ENCODE peak calls at places on chromosomes 6 and 20, in seven cellular contexts. R is neuronal stem cell; B is upper lobe of right lung; O is PC-3; D is Karpas-422; F is spleen; Q is effector memory CD4-positive, alpha-beta T cell. Z is an unnamed sample.

GRCh38 chr6:138410972-138411667 is 7.1 kb downstream of the HEBP2 start:
- DNase-seq in R (no peak), B (no peak), O (peak; percentile 91), D (no peak), F (no peak), Q (no peak), Z (no peak)

GRCh38 chr6:120378582-120379220 is 955.6 kb downstream of the TBC1D32 start:
- DNase-seq in R (no peak), B (no peak), O (peak; percentile 70), D (peak; percentile 80), F (no peak), Q (no peak), Z (no peak)

GRCh38 chr6:168060521-168060931 is 18.5 kb downstream of the FRMD1 start:
- DNase-seq in R (peak; percentile 41), B (no peak), O (peak; percentile 28), D (no peak), F (no peak), Q (no peak), Z (no peak)

GRCh38 chr6:143060806-143061596 is at the start of gene AIG1:
- DNase-seq in R (peak; percentile 64), B (no peak), O (no peak), D (no peak), F (peak; percentile 94), Q (peak; percentile 48), Z (peak; percentile 22)

GRCh38 chr6:24064106-24064505 is 61.9 kb upstream of the NRSN1 start:
- DNase-seq in R (peak; percentile 33), B (no peak), O (peak; percentile 57), D (peak; percentile 74), F (no peak), Q (no peak), Z (no peak)

GRCh38 chr20:20411841-20412240 is 43.9 kb downstream of the INSM1 start:
- DNase-seq in R (no peak), B (no peak), O (no peak), D (no peak), F (no peak), Q (no peak), Z (no peak)

GRCh38 chr6:501891-502601 is 110.5 kb downstream of the IRF4 start:
- DNase-seq in R (no peak), B (no peak), O (no peak), D (no peak), F (peak; percentile 82), Q (peak; percentile 16), Z (no peak)

GRCh38 chr6:917939-918338 is 225.0 kb upstream of the EXOC2 start:
- DNase-seq in R (no peak), B (no peak), O (no peak), D (no peak), F (no peak), Q (no peak), Z (no peak)

GRCh38 chr6:165556116-165556843 is 106.8 kb downstream of the PDE10A start:
- DNase-seq in R (no peak), B (no peak), O (peak; percentile 66), D (no peak), F (no peak), Q (no peak), Z (no peak)

GRCh38 chr6:18477301-18477941 is 90.3 kb downstream of the RNF144B start:
- DNase-seq in R (no peak), B (no peak), O (peak; percentile 40), D (no peak), F (no peak), Q (no peak), Z (no peak)

GRCh38 chr20:5056801-5057599 is 55.7 kb upstream of the SLC23A2 start:
- DNase-seq in R (no peak), B (peak; percentile 71), O (peak; percentile 71), D (peak; percentile 82), F (peak; percentile 88), Q (peak; percentile 47), Z (no peak)

GRCh38 chr6:88074791-88075190 is 27.1 kb downstream of the SPACA1 start:
- DNase-seq in R (no peak), B (no peak), O (no peak), D (no peak), F (no peak), Q (no peak), Z (no peak)

GRCh38 chr6:42029062-42029685 is 21.1 kb upstream of the TAF8 start:
- DNase-seq in R (no peak), B (no peak), O (no peak), D (no peak), F (peak; percentile 32), Q (no peak), Z (no peak)

GRCh38 chr6:34689742-34690141 is 6.8 kb downstream of the ILRUN start:
- DNase-seq in R (no peak), B (no peak), O (no peak), D (no peak), F (no peak), Q (no peak), Z (no peak)

GRCh38 chr20:46552460-46553420 is 2.3 kb upstream of the OCSTAMP start:
- DNase-seq in R (no peak), B (no peak), O (no peak), D (no peak), F (no peak), Q (no peak), Z (peak; percentile 70)

GRCh38 chr20:63002511-63002910 is 4.3 kb downstream of the BHLHE23 start:
- DNase-seq in R (no peak), B (no peak), O (peak; percentile 78), D (no peak), F (no peak), Q (no peak), Z (no peak)

GRCh38 chr20:25276533-25277050 is 28.7 kb downstream of the PYGB start:
- DNase-seq in R (no peak), B (peak; percentile 48), O (no peak), D (no peak), F (peak; percentile 70), Q (no peak), Z (no peak)

GRCh38 chr6:31882344-31882743 is 3.5 kb upstream of the SLC44A4 start:
- DNase-seq in R (no peak), B (no peak), O (no peak), D (no peak), F (no peak), Q (no peak), Z (no peak)

GRCh38 chr20:33419140-33419974 is 18.0 kb upstream of the CDK5RAP1 start:
- DNase-seq in R (no peak), B (no peak), O (no peak), D (no peak), F (no peak), Q (no peak), Z (no peak)

GRCh38 chr6:31970604-31971271 is 1.2 kb downstream of the DXO start:
- DNase-seq in R (no peak), B (no peak), O (peak; percentile 41), D (no peak), F (peak; percentile 84), Q (no peak), Z (no peak)

DNA sequence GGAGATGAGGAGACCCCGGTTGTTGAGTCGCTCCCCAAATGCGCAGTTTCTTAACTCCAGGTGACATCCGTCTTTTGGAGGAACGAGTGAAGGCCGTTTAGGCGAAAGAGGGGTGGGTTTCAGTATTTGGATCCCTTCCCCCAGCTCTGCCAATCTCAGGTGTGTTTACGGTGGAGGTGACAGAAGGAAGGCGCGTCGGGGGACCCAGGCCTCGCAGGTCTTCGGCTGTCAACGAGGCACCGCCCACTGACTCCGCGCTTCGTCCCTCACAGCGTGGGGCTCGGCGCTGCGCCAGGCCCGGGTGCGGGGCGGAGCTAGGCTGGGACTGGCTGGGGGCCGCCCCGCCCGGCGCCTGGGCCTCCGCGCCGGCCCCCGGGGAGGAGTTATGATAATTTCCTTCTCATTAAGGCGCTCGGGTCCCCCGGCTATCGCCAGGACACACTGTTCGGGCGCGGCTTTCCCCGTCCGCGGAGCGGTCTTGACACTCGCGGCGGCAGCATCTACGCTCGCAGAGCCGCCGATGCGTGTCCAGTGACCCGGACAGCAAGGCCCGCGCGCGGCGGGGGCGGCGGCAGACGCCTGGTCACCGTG is at the start of gene TFAP2C:
- DNase-seq in R (peak; percentile 61), B (peak; percentile 92), O (peak; percentile 98), D (no peak), F (no peak), Q (no peak), Z (no peak)
- H3K4me3 ChIP-seq in R (peak within 1 kb of the TSS; percentile 73), B (peak within 1 kb of the TSS; percentile 50), O (peak within 1 kb of the TSS; percentile 84), D (no peak within 1 kb of the TSS), F (peak within 1 kb of the TSS; percentile 26), Q (peak within 1 kb of the TSS; percentile 17), Z (no peak within 1 kb of the TSS)

DNA sequence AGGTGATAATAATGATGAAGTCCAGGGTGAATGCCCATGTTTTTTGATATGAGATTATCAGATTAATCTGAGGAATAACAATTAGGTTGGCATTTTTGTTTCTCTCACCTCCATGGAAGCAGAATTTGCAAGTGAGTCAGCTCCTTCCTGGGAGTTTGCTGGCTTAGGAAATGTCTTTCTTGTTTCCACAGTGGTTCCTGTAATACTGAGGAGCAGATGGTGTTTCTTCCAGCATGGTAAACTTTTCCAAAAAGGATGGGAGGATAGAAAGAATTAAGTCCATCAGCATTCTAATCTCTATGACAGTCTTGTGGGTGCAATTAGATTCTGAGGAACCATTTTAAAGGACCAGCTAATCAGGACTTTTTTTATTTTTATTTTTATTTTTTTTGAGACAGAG is 40.5 kb downstream of the SNAP25 start:
- DNase-seq in R (no peak), B (no peak), O (no peak), D (no peak), F (no peak), Q (no peak), Z (no peak)
- H3K4me3 ChIP-seq in R (no peak overlapping the region), B (no peak overlapping the region), O (no peak overlapping the region), D (no peak overlapping the region), F (no peak overlapping the region), Q (no peak overlapping the region), Z (no peak overlapping the region)

DNA sequence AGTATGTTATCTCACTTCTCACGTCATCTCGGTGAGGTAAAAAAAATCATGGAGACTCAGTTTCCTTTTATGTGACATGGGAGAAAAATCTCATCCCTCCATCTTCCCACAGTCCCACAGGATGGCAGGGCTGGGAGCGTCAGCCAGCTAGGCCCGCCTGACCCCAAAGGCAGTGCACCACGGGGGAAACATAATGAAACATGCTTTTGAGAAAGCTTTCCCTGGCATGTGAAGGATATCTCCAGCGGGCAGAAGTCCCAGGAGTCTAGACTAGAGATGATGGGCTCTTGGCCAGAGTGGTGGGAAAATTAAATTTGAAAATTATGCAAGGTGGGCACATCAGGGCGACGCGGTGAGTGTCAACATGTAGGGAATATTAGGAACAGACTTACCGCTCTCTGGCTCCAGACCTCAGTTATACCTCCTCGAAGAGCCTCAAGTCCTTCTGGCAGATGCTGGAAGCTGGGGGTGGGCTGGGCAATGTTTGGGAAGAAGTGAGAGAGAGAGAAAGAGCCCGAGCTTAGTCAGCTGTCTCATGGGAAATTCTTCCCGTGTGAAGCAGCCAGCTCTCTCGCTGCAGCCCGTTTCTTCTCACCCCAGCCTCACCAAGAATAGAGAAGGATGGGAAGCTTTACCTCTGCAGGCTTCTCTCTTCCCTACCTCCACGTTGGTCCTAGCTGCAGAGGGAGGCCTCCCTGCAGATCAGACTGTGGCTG is 52.3 kb downstream of the MOCS1 start:
- DNase-seq in R (no peak), B (no peak), O (no peak), D (no peak), F (no peak), Q (no peak), Z (no peak)
- H3K4me3 ChIP-seq in R (no peak overlapping the region), B (no peak overlapping the region), O (no peak overlapping the region), D (no peak overlapping the region), F (no peak overlapping the region), Q (no peak overlapping the region), Z (no peak overlapping the region)

DNA sequence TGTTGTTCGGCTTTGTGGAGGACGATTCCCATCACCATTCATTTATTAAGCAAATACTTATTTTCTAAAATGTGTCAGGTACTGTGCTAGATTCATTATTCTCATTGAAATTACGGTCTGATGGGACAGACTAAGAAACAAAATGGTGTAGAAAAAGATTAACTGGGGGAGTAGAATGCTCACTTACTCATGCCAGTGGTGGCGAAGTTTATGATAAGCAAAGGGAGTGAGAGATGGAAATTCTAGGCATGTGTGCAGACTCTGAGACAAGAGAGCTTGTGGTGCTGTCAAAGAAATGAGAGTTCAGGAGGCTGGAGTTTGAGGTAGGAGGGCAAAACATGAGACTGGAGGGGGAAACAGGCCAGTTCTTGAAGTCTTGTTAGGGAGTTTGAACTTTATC is 896 bp downstream of the RPP21 start:
- DNase-seq in R (no peak), B (no peak), O (no peak), D (no peak), F (no peak), Q (no peak), Z (no peak)
- H3K4me3 ChIP-seq in R (no peak overlapping the region), B (peak overlapping the region; percentile 90), O (peak overlapping the region; percentile 88), D (peak overlapping the region; percentile 98), F (peak overlapping the region; percentile 87), Q (no peak overlapping the region), Z (peak overlapping the region; percentile 54)